ENCODE peak calls at places on chromosomes 1 and 21, in six cellular contexts. M, P, B, H, O and E are unnamed samples.

GRCh38 chr1:109603229-109603628 is 16.2 kb downstream of the GNAT2 start:
- DNase-seq in B (no peak), M (no peak), P (no peak), H (no peak), O (no peak), E (no peak)

GRCh38 chr1:62084304-62084905 is 110.2 kb upstream of the L1TD1 start:
- DNase-seq in M (no peak), P (no peak), B (no peak), O (no peak), H (no peak), E (no peak)

GRCh38 chr21:37764696-37765095 is 151.6 kb downstream of the KCNJ6 start:
- DNase-seq in P (no peak), O (no peak), B (no peak), M (no peak), H (no peak), E (no peak)

GRCh38 chr1:167936068-167936929 is at the start of gene DCAF6:
- DNase-seq in H (peak), O (peak), B (peak), P (peak), M (peak), E (peak)

GRCh38 chr1:2585318-2586092 is 1.1 kb upstream of the PRXL2B start:
- DNase-seq in B (no peak), H (peak), O (peak), P (peak), M (peak), E (peak)

GRCh38 chr1:67947114-67947513 is 103.3 kb downstream of the DIRAS3 start:
- DNase-seq in B (no peak), O (no peak), H (no peak), M (no peak), P (peak), E (no peak)

GRCh38 chr21:45596704-45597318 is 46.7 kb upstream of the PCBP3 start:
- DNase-seq in M (peak), B (no peak), P (peak), H (peak), O (peak), E (peak)

GRCh38 chr1:90959352-90960206 is 62.3 kb downstream of the ZNF644 start:
- DNase-seq in O (no peak), P (no peak), H (no peak), M (no peak), B (no peak), E (no peak)

GRCh38 chr1:95084317-95085176 is 11.8 kb upstream of the ALG14 start:
- DNase-seq in H (peak), P (no peak), M (peak), O (no peak), B (no peak), E (peak)

GRCh38 chr1:150148834-150149489 is 754 bp upstream of the PLEKHO1 start:
- DNase-seq in M (no peak), P (no peak), O (no peak), B (no peak), H (no peak), E (peak)

GRCh38 chr1:153260980-153261792 is 1.7 kb downstream of the LORICRIN start:
- DNase-seq in H (peak), B (peak), M (peak), P (peak), O (peak), E (peak)

GRCh38 chr1:28801461-28801860 is 10.5 kb upstream of the OPRD1 start:
- DNase-seq in O (no peak), H (no peak), M (no peak), P (no peak), B (no peak), E (no peak)

GRCh38 chr1:17523487-17524029 is 15.9 kb upstream of the ARHGEF10L start:
- DNase-seq in M (no peak), O (no peak), P (no peak), H (no peak), B (no peak), E (no peak)

GRCh38 chr21:34999397-34999941 is 49.6 kb downstream of the RUNX1 start:
- DNase-seq in M (no peak), H (no peak), B (no peak), P (no peak), O (no peak), E (no peak)

GRCh38 chr1:226335653-226336052 is 26.7 kb upstream of the LIN9 start:
- DNase-seq in P (no peak), M (no peak), O (no peak), H (no peak), B (no peak), E (no peak)